ENCODE peak calls at places on chromosome 6, in nine cellular contexts. One of them, this sample, is unnamed.

GRCh38 chr6:25553502-25553901 is 98.5 kb upstream of the SCGN start:
- DNase-seq in HFFc6: no peak
- DNase-seq in left ventricle myocardium inferior: no peak
- DNase-seq in HCT116: no peak
- DNase-seq in EH: peak
- DNase-seq in NCI-H1092: no peak
- DNase-seq in ovary: no peak
- DNase-seq in WTC11: no peak
- DNase-seq in ACHN: no peak
- DNase-seq in this sample: no peak

GRCh38 chr6:132830236-132830799 is 15.9 kb downstream of the RPS12 start:
- DNase-seq in HFFc6: no peak
- DNase-seq in left ventricle myocardium inferior: no peak
- DNase-seq in HCT116: no peak
- DNase-seq in EH: peak
- DNase-seq in NCI-H1092: peak
- DNase-seq in ovary: no peak
- DNase-seq in WTC11: no peak
- DNase-seq in ACHN: peak
- DNase-seq in this sample: no peak

GRCh38 chr6:74000582-74000981 is 304.6 kb downstream of the CD109 start:
- DNase-seq in HFFc6: no peak
- DNase-seq in left ventricle myocardium inferior: no peak
- DNase-seq in HCT116: no peak
- DNase-seq in EH: peak
- DNase-seq in NCI-H1092: no peak
- DNase-seq in ovary: no peak
- DNase-seq in WTC11: no peak
- DNase-seq in ACHN: no peak
- DNase-seq in this sample: no peak

GRCh38 chr6:109428889-109429477 is 11.4 kb downstream of the PPIL6 start:
- DNase-seq in HFFc6: no peak
- DNase-seq in left ventricle myocardium inferior: no peak
- DNase-seq in HCT116: no peak
- DNase-seq in EH: peak
- DNase-seq in NCI-H1092: no peak
- DNase-seq in ovary: no peak
- DNase-seq in WTC11: no peak
- DNase-seq in ACHN: no peak
- DNase-seq in this sample: no peak

GRCh38 chr6:106581468-106581867 is 47.8 kb downstream of the RTN4IP1 start:
- DNase-seq in HFFc6: no peak
- DNase-seq in left ventricle myocardium inferior: no peak
- DNase-seq in HCT116: no peak
- DNase-seq in EH: no peak
- DNase-seq in NCI-H1092: no peak
- DNase-seq in ovary: no peak
- DNase-seq in WTC11: no peak
- DNase-seq in ACHN: no peak
- DNase-seq in this sample: no peak

GRCh38 chr6:167424060-167424673 is 99.3 kb downstream of the TTLL2 start:
- DNase-seq in HFFc6: no peak
- DNase-seq in left ventricle myocardium inferior: no peak
- DNase-seq in HCT116: no peak
- DNase-seq in EH: no peak
- DNase-seq in NCI-H1092: no peak
- DNase-seq in ovary: no peak
- DNase-seq in WTC11: no peak
- DNase-seq in ACHN: no peak
- DNase-seq in this sample: no peak

GRCh38 chr6:164911873-164912580 is 397.4 kb downstream of the C6orf118 start:
- DNase-seq in HFFc6: no peak
- DNase-seq in left ventricle myocardium inferior: no peak
- DNase-seq in HCT116: no peak
- DNase-seq in EH: no peak
- DNase-seq in NCI-H1092: peak
- DNase-seq in ovary: no peak
- DNase-seq in WTC11: no peak
- DNase-seq in ACHN: no peak
- DNase-seq in this sample: no peak

GRCh38 chr6:80403365-80403764 is 296.9 kb downstream of the BCKDHB start:
- DNase-seq in HFFc6: no peak
- DNase-seq in left ventricle myocardium inferior: no peak
- DNase-seq in HCT116: no peak
- DNase-seq in EH: no peak
- DNase-seq in NCI-H1092: no peak
- DNase-seq in ovary: no peak
- DNase-seq in WTC11: no peak
- DNase-seq in ACHN: no peak
- DNase-seq in this sample: no peak

GRCh38 chr6:167092672-167093339 is 30.1 kb upstream of the CCR6 start:
- DNase-seq in HFFc6: no peak
- DNase-seq in left ventricle myocardium inferior: no peak
- DNase-seq in HCT116: no peak
- DNase-seq in EH: no peak
- DNase-seq in NCI-H1092: no peak
- DNase-seq in ovary: no peak
- DNase-seq in WTC11: no peak
- DNase-seq in ACHN: no peak
- DNase-seq in this sample: no peak

GRCh38 chr6:135686784-135687301 is 164.7 kb upstream of the PDE7B start:
- DNase-seq in HFFc6: no peak
- DNase-seq in left ventricle myocardium inferior: no peak
- DNase-seq in HCT116: no peak
- DNase-seq in EH: peak
- DNase-seq in NCI-H1092: no peak
- DNase-seq in ovary: no peak
- DNase-seq in WTC11: no peak
- DNase-seq in ACHN: no peak
- DNase-seq in this sample: no peak

GRCh38 chr6:31049518-31049917 is 39.2 kb downstream of the MUC22 start:
- DNase-seq in HFFc6: no peak
- DNase-seq in left ventricle myocardium inferior: no peak
- DNase-seq in HCT116: no peak
- DNase-seq in EH: peak
- DNase-seq in NCI-H1092: no peak
- DNase-seq in ovary: no peak
- DNase-seq in WTC11: no peak
- DNase-seq in ACHN: no peak
- DNase-seq in this sample: no peak

GRCh38 chr6:28757429-28758045 is 166.2 kb downstream of the TRIM27 start:
- DNase-seq in HFFc6: no peak
- DNase-seq in left ventricle myocardium inferior: no peak
- DNase-seq in HCT116: no peak
- DNase-seq in EH: no peak
- DNase-seq in NCI-H1092: no peak
- DNase-seq in ovary: no peak
- DNase-seq in WTC11: peak
- DNase-seq in ACHN: no peak
- DNase-seq in this sample: no peak

GRCh38 chr6:37578104-37578503 is 78.4 kb upstream of the CCDC167 start:
- DNase-seq in HFFc6: no peak
- DNase-seq in left ventricle myocardium inferior: no peak
- DNase-seq in HCT116: no peak
- DNase-seq in EH: no peak
- DNase-seq in NCI-H1092: no peak
- DNase-seq in ovary: no peak
- DNase-seq in WTC11: no peak
- DNase-seq in ACHN: no peak
- DNase-seq in this sample: no peak

GRCh38 chr6:30206152-30206551 is 7.1 kb downstream of the TRIM26 start:
- DNase-seq in HFFc6: peak
- DNase-seq in left ventricle myocardium inferior: no peak
- DNase-seq in HCT116: no peak
- DNase-seq in EH: peak
- DNase-seq in NCI-H1092: no peak
- DNase-seq in ovary: no peak
- DNase-seq in WTC11: no peak
- DNase-seq in ACHN: peak
- DNase-seq in this sample: no peak

GRCh38 chr6:160202411-160202810 is 56.2 kb downstream of the SLC22A2 start:
- DNase-seq in HFFc6: no peak
- DNase-seq in left ventricle myocardium inferior: no peak
- DNase-seq in HCT116: no peak
- DNase-seq in EH: no peak
- DNase-seq in NCI-H1092: no peak
- DNase-seq in ovary: no peak
- DNase-seq in WTC11: no peak
- DNase-seq in ACHN: no peak
- DNase-seq in this sample: no peak

GRCh38 chr6:76852776-76853175 is 610.5 kb downstream of the HTR1B start:
- DNase-seq in HFFc6: no peak
- DNase-seq in left ventricle myocardium inferior: no peak
- DNase-seq in HCT116: no peak
- DNase-seq in EH: peak
- DNase-seq in NCI-H1092: no peak
- DNase-seq in ovary: no peak
- DNase-seq in WTC11: no peak
- DNase-seq in ACHN: no peak
- DNase-seq in this sample: no peak

GRCh38 chr6:89200706-89201215 is 16.4 kb downstream of the GABRR1 start:
- DNase-seq in HFFc6: no peak
- DNase-seq in left ventricle myocardium inferior: no peak
- DNase-seq in HCT116: no peak
- DNase-seq in EH: no peak
- DNase-seq in NCI-H1092: no peak
- DNase-seq in ovary: no peak
- DNase-seq in WTC11: no peak
- DNase-seq in ACHN: no peak
- DNase-seq in this sample: no peak

GRCh38 chr6:107495196-107495643 is 5.3 kb downstream of the SOBP start:
- DNase-seq in HFFc6: no peak
- DNase-seq in left ventricle myocardium inferior: no peak
- DNase-seq in HCT116: no peak
- DNase-seq in EH: no peak
- DNase-seq in NCI-H1092: no peak
- DNase-seq in ovary: peak
- DNase-seq in WTC11: no peak
- DNase-seq in ACHN: no peak
- DNase-seq in this sample: peak

GRCh38 chr6:127959869-127960268 is 59.0 kb upstream of the THEMIS start:
- DNase-seq in HFFc6: no peak
- DNase-seq in left ventricle myocardium inferior: no peak
- DNase-seq in HCT116: no peak
- DNase-seq in EH: no peak
- DNase-seq in NCI-H1092: no peak
- DNase-seq in ovary: no peak
- DNase-seq in WTC11: no peak
- DNase-seq in ACHN: no peak
- DNase-seq in this sample: no peak

GRCh38 chr6:137443901-137444300 is 50.3 kb downstream of the OLIG3 start:
- DNase-seq in HFFc6: no peak
- DNase-seq in left ventricle myocardium inferior: no peak
- DNase-seq in HCT116: peak
- DNase-seq in EH: no peak
- DNase-seq in NCI-H1092: no peak
- DNase-seq in ovary: no peak
- DNase-seq in WTC11: peak
- DNase-seq in ACHN: no peak
- DNase-seq in this sample: no peak

GRCh38 chr6:30399390-30400058 is 54.6 kb downstream of the RPP21 start:
- DNase-seq in HFFc6: peak
- DNase-seq in left ventricle myocardium inferior: no peak
- DNase-seq in HCT116: no peak
- DNase-seq in EH: peak
- DNase-seq in NCI-H1092: no peak
- DNase-seq in ovary: no peak
- DNase-seq in WTC11: no peak
- DNase-seq in ACHN: peak
- DNase-seq in this sample: no peak